ENCODE peak calls at places on chromosomes 5 and 9, in nine cellular contexts. C is stimulated activated CD4-positive, alpha-beta T cell treated with anti-CD3 and anti-CD28 coated beads, TNF-alpha, amount 100 ng/mL, for 4 hours; D is caudate nucleus; N is H7; J is Ammon's horn; K is NCI-H1105 treated with DMSO at 0.1 percent for 48 hours; I is hypothalamus; F is DMS 273 treated with DMSO at 0.1 percent for 48 hours; A is heart right ventricle. P is an unnamed sample.

GRCh38 chr5:137096149-137097103 is 402.7 kb downstream of the SPOCK1 start:
- DNase-seq in C (no peak), D (no peak), N (no peak), J (no peak), K (no peak), I (no peak), F (no peak), A (no peak), P (no peak)

GRCh38 chr9:109726122-109726521 is 53.9 kb upstream of the PALM2AKAP2 start:
- DNase-seq in C (no peak), D (no peak), N (no peak), J (no peak), K (no peak), I (no peak), F (no peak), A (no peak), P (no peak)

GRCh38 chr5:151699071-151699901 is 12.6 kb upstream of the SPARC start:
- DNase-seq in C (no peak), D (no peak), N (peak; percentile 49), J (no peak), K (no peak), I (no peak), F (no peak), A (peak; percentile 77), P (no peak)

GRCh38 chr5:43854697-43855292 is 251.8 kb downstream of the NNT start:
- DNase-seq in C (no peak), D (no peak), N (peak; percentile 18), J (no peak), K (no peak), I (no peak), F (no peak), A (no peak), P (no peak)

GRCh38 chr5:172721455-172722308 is 49.3 kb downstream of the DUSP1 start:
- DNase-seq in C (no peak), D (no peak), N (peak; percentile 10), J (no peak), K (no peak), I (no peak), F (no peak), A (peak; percentile 72), P (no peak)

GRCh38 chr9:83142389-83142788 is 79.4 kb upstream of the RASEF start:
- DNase-seq in C (no peak), D (no peak), N (no peak), J (no peak), K (no peak), I (no peak), F (no peak), A (no peak), P (no peak)

GRCh38 chr9:33785914-33786313 is 9.4 kb upstream of the PRSS3 start:
- DNase-seq in C (no peak), D (no peak), N (peak; percentile 33), J (no peak), K (no peak), I (no peak), F (no peak), A (no peak), P (peak; percentile 14)

GRCh38 chr5:106680330-106680729 is 990.4 kb downstream of the EFNA5 start:
- DNase-seq in C (no peak), D (no peak), N (no peak), J (no peak), K (no peak), I (no peak), F (no peak), A (no peak), P (no peak)

GRCh38 chr9:84823426-84824271 is 154.1 kb downstream of the NTRK2 start:
- DNase-seq in C (no peak), D (no peak), N (no peak), J (no peak), K (peak; percentile 14), I (no peak), F (no peak), A (peak; percentile 12), P (no peak)

GRCh38 chr5:158786390-158786789 is 313.3 kb downstream of the EBF1 start:
- DNase-seq in C (no peak), D (no peak), N (no peak), J (no peak), K (no peak), I (no peak), F (no peak), A (peak; percentile 27), P (no peak)

GRCh38 chr5:138334867-138335447 is 3.1 kb upstream of the FAM53C start:
- DNase-seq in C (no peak), D (no peak), N (no peak), J (no peak), K (no peak), I (no peak), F (no peak), A (no peak), P (no peak)

GRCh38 chr5:73274870-73275756 is 102.1 kb downstream of the TMEM174 start:
- DNase-seq in C (no peak), D (peak; percentile 69), N (no peak), J (peak; percentile 91), K (no peak), I (peak; percentile 79), F (peak; percentile 96), A (no peak), P (no peak)

GRCh38 chr9:129383415-129384088 is 205.5 kb upstream of the IER5L start:
- DNase-seq in C (peak; percentile 49), D (peak; percentile 59), N (peak; percentile 89), J (peak; percentile 81), K (peak; percentile 71), I (peak; percentile 66), F (peak; percentile 28), A (peak; percentile 87), P (peak; percentile 85)

GRCh38 chr5:111681414-111681790 is 75.6 kb downstream of the NREP start:
- DNase-seq in C (no peak), D (no peak), N (no peak), J (no peak), K (no peak), I (no peak), F (no peak), A (no peak), P (no peak)

GRCh38 chr9:75889577-75889976 is 896 bp upstream of the PCSK5 start:
- DNase-seq in C (no peak), D (no peak), N (peak; percentile 33), J (no peak), K (no peak), I (no peak), F (no peak), A (no peak), P (peak; percentile 35)

GRCh38 chr9:6757132-6757987 is at the start of gene KDM4C:
- DNase-seq in C (peak; percentile 90), D (peak; percentile 92), N (peak; percentile 86), J (peak; percentile 96), K (peak; percentile 95), I (peak; percentile 93), F (peak; percentile 90), A (peak; percentile 93), P (peak; percentile 77)

P was measured in Kasumi-1.